ENCODE peak calls at places on chromosomes 13 and 19, in nine cellular contexts. D, Z, C, W, Y, S, V, K and T are unnamed samples.

GRCh38 chr19:40907968-40908735 is 26.1 kb upstream of the CYP2A7 start:
- DNase-seq in S (no peak), K (no peak), D (no peak), V (peak; percentile 15), Y (no peak), C (no peak), W (no peak), Z (no peak), T (peak; percentile 78)

GRCh38 chr19:38207543-38207942 is 16.5 kb downstream of the DPF1 start:
- DNase-seq in Z (no peak), S (no peak), C (no peak), V (no peak), D (no peak), Y (no peak), W (no peak), K (no peak), T (no peak)

GRCh38 chr19:17468302-17469091 is 1.8 kb upstream of the SLC27A1 start:
- DNase-seq in V (no peak), W (no peak), C (no peak), D (no peak), Y (no peak), K (no peak), S (peak; percentile 85), Z (no peak), T (peak; percentile 86)

GRCh38 chr19:37304190-37304883 is 66.6 kb upstream of the ZNF527 start:
- DNase-seq in S (no peak), W (no peak), D (no peak), Y (no peak), Z (no peak), K (no peak), V (no peak), C (no peak), T (peak; percentile 91)

GRCh38 chr13:24272452-24273161 is 36.8 kb upstream of the C1QTNF9 start:
- DNase-seq in Y (no peak), S (no peak), V (no peak), D (no peak), W (no peak), Z (no peak), K (no peak), C (no peak), T (peak; percentile 67)

GRCh38 chr19:29671393-29672076 is 6.3 kb downstream of the PLEKHF1 start:
- DNase-seq in V (peak; percentile 73), K (peak; percentile 78), D (no peak), Z (no peak), Y (no peak), C (no peak), S (peak; percentile 60), W (no peak), T (no peak)

GRCh38 chr13:21069561-21070004 is 8.2 kb upstream of the LATS2 start:
- DNase-seq in C (peak; percentile 96), S (no peak), Z (peak; percentile 96), Y (no peak), V (no peak), K (no peak), D (peak; percentile 99), W (peak; percentile 69), T (no peak)

GRCh38 chr19:16398530-16399241 is 73.1 kb downstream of the EPS15L1 start:
- DNase-seq in Y (no peak), Z (no peak), K (no peak), C (no peak), D (peak; percentile 12), S (no peak), V (no peak), W (no peak), T (no peak)

GRCh38 chr13:99610702-99611289 is 109.5 kb downstream of the TM9SF2 start:
- DNase-seq in K (no peak), W (no peak), C (no peak), S (no peak), V (no peak), D (no peak), Y (no peak), Z (no peak), T (no peak)

GRCh38 chr13:59488436-59488835 is 675.3 kb downstream of the DIAPH3 start:
- DNase-seq in V (no peak), K (no peak), S (no peak), D (no peak), C (no peak), Z (no peak), W (no peak), Y (no peak), T (no peak)

GRCh38 chr19:9842834-9843625 is 7.9 kb downstream of the PIN1 start:
- DNase-seq in D (no peak), C (no peak), Z (no peak), S (no peak), Y (no peak), W (no peak), V (no peak), K (no peak), T (peak; percentile 66)

GRCh38 chr19:6753178-6754031 is 13.8 kb downstream of the SH2D3A start:
- DNase-seq in Y (peak; percentile 35), K (no peak), D (peak; percentile 15), W (no peak), S (peak; percentile 87), C (no peak), Z (peak; percentile 43), V (peak; percentile 58), T (peak; percentile 87)

GRCh38 chr19:38528213-38528755 is 89.5 kb downstream of the MAP4K1 start:
- DNase-seq in Z (no peak), V (no peak), D (no peak), S (no peak), K (no peak), Y (no peak), W (no peak), C (no peak), T (peak; percentile 66)